ENCODE peak calls at places on chromosomes 12 and 14, in ten cellular contexts. One of them, this sample, is unnamed.

GRCh38 chr14:64422006-64422405 is 33.9 kb downstream of the MTHFD1 start:
- DNase-seq in breast epithelium: no peak
- DNase-seq in H1: no peak
- DNase-seq in stomach: no peak
- DNase-seq in HepG2: no peak
- DNase-seq in SK-N-SH: no peak
- DNase-seq in GM23338: no peak
- DNase-seq in transverse colon: no peak
- DNase-seq in HCT116: no peak
- DNase-seq in Panc1: no peak
- DNase-seq in this sample: no peak

GRCh38 chr12:108646597-108647190 is 13.0 kb upstream of the SELPLG start:
- DNase-seq in stomach: no peak
- DNase-seq in GM23338: no peak
- DNase-seq in HepG2: no peak
- DNase-seq in breast epithelium: no peak
- DNase-seq in SK-N-SH: no peak
- DNase-seq in H1: no peak
- DNase-seq in HCT116: no peak
- DNase-seq in transverse colon: no peak
- DNase-seq in Panc1: no peak
- DNase-seq in this sample: no peak

GRCh38 chr12:20510811-20511210 is 142.5 kb downstream of the PDE3A start:
- DNase-seq in breast epithelium: no peak
- DNase-seq in Panc1: no peak
- DNase-seq in transverse colon: no peak
- DNase-seq in stomach: no peak
- DNase-seq in HepG2: no peak
- DNase-seq in GM23338: no peak
- DNase-seq in H1: no peak
- DNase-seq in HCT116: no peak
- DNase-seq in SK-N-SH: no peak
- DNase-seq in this sample: no peak

GRCh38 chr12:43758247-43758727 is 303 bp downstream of the PUS7L start:
- DNase-seq in Panc1: no peak
- DNase-seq in GM23338: peak; percentile 36
- DNase-seq in HCT116: no peak
- DNase-seq in breast epithelium: peak; percentile 22
- DNase-seq in stomach: peak; percentile 26
- DNase-seq in HepG2: peak; percentile 37
- DNase-seq in transverse colon: peak; percentile 39
- DNase-seq in SK-N-SH: peak; percentile 47
- DNase-seq in H1: peak; percentile 56
- DNase-seq in this sample: no peak

GRCh38 chr12:75641031-75641780 is 129.8 kb upstream of the KRR1 start:
- DNase-seq in HepG2: no peak
- DNase-seq in Panc1: no peak
- DNase-seq in stomach: no peak
- DNase-seq in transverse colon: peak; percentile 8
- DNase-seq in SK-N-SH: no peak
- DNase-seq in breast epithelium: no peak
- DNase-seq in GM23338: no peak
- DNase-seq in HCT116: peak; percentile 93
- DNase-seq in H1: no peak
- DNase-seq in this sample: no peak

GRCh38 chr14:65637780-65638179 is 225.2 kb downstream of the FUT8 start:
- DNase-seq in H1: no peak
- DNase-seq in transverse colon: no peak
- DNase-seq in HepG2: no peak
- DNase-seq in stomach: no peak
- DNase-seq in breast epithelium: no peak
- DNase-seq in SK-N-SH: no peak
- DNase-seq in GM23338: no peak
- DNase-seq in HCT116: no peak
- DNase-seq in Panc1: no peak
- DNase-seq in this sample: no peak

GRCh38 chr14:21003788-21004346 is 4.8 kb downstream of the SLC39A2 start:
- DNase-seq in breast epithelium: no peak
- DNase-seq in HepG2: no peak
- DNase-seq in SK-N-SH: no peak
- DNase-seq in H1: no peak
- DNase-seq in transverse colon: no peak
- DNase-seq in HCT116: no peak
- DNase-seq in GM23338: no peak
- DNase-seq in Panc1: no peak
- DNase-seq in stomach: no peak
- DNase-seq in this sample: no peak

GRCh38 chr12:1277905-1278304 is 286.9 kb downstream of the ERC1 start:
- DNase-seq in transverse colon: no peak
- DNase-seq in HepG2: peak; percentile 64
- DNase-seq in Panc1: no peak
- DNase-seq in GM23338: no peak
- DNase-seq in H1: no peak
- DNase-seq in stomach: no peak
- DNase-seq in HCT116: no peak
- DNase-seq in SK-N-SH: no peak
- DNase-seq in breast epithelium: no peak
- DNase-seq in this sample: no peak

GRCh38 chr12:114238808-114239207 is 167.1 kb downstream of the TBX5 start:
- DNase-seq in H1: no peak
- DNase-seq in transverse colon: no peak
- DNase-seq in stomach: no peak
- DNase-seq in Panc1: no peak
- DNase-seq in HCT116: no peak
- DNase-seq in GM23338: no peak
- DNase-seq in SK-N-SH: no peak
- DNase-seq in breast epithelium: no peak
- DNase-seq in HepG2: no peak
- DNase-seq in this sample: no peak

GRCh38 chr12:58703911-58704310 is 216.4 kb downstream of the LRIG3 start:
- DNase-seq in HCT116: no peak
- DNase-seq in stomach: no peak
- DNase-seq in GM23338: no peak
- DNase-seq in transverse colon: no peak
- DNase-seq in SK-N-SH: no peak
- DNase-seq in Panc1: no peak
- DNase-seq in breast epithelium: no peak
- DNase-seq in HepG2: no peak
- DNase-seq in H1: no peak
- DNase-seq in this sample: no peak

GRCh38 chr12:34402228-34402898 is 380.1 kb downstream of the ALG10 start:
- DNase-seq in HepG2: no peak
- DNase-seq in SK-N-SH: no peak
- DNase-seq in HCT116: no peak
- DNase-seq in transverse colon: peak; percentile 1
- DNase-seq in GM23338: no peak
- DNase-seq in stomach: peak; percentile 17
- DNase-seq in H1: peak; percentile 13
- DNase-seq in Panc1: no peak
- DNase-seq in breast epithelium: peak; percentile 8
- DNase-seq in this sample: peak; percentile 29

GRCh38 chr14:104473649-104474574 is 105.7 kb upstream of the C14orf180 start:
- DNase-seq in Panc1: no peak
- DNase-seq in stomach: no peak
- DNase-seq in H1: no peak
- DNase-seq in breast epithelium: no peak
- DNase-seq in SK-N-SH: no peak
- DNase-seq in transverse colon: no peak
- DNase-seq in HepG2: no peak
- DNase-seq in GM23338: peak; percentile 28
- DNase-seq in HCT116: no peak
- DNase-seq in this sample: no peak

DNA sequence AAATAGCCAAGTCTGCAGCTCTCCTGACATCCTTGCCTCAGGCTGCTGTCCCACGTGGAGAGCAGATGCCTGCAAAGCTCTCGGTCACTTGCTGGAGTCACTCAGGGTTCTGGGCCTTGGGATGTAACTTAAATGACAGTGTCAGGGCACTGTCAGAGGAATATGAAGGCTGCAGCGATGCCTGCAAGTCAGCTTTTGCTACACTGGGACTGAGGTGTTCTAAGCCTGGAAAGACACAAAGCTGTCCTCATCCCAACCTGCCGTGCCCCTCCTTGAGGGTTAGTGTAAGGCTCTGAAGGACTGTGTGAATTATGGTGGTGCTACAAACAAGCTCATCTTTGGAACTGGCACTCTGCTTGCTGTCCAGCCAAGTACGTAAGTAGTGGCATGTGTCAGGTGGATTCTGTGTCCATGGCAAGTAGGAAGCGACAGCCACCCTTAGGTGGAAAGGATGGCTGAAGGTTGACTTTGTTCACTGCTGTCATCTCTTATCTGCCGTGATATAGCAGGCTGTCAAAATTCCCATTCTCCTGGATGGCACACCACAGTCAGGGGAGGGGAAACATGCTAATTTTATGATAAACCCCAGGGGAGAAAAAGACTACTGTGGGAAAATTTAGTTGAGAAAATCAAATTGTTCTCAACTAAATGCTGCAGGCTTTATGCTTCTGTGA is 79.9 kb downstream of the DAD1 start:
- DNase-seq in HCT116: no peak
- DNase-seq in HepG2: no peak
- DNase-seq in breast epithelium: no peak
- DNase-seq in GM23338: no peak
- DNase-seq in H1: no peak
- DNase-seq in SK-N-SH: peak; percentile 25
- DNase-seq in stomach: no peak
- DNase-seq in transverse colon: no peak
- DNase-seq in Panc1: no peak
- DNase-seq in this sample: no peak
- H3K4me1 ChIP-seq in HCT116: no peaks in the 10 kb centered on the region
- H3K4me1 ChIP-seq in HepG2: no peaks in the 10 kb centered on the region
- H3K4me1 ChIP-seq in breast epithelium: peaks cover 14% of the 10 kb centered on the region
- H3K4me1 ChIP-seq in GM23338: peaks cover 26% of the 10 kb centered on the region
- H3K4me1 ChIP-seq in H1: no peaks in the 10 kb centered on the region
- H3K4me1 ChIP-seq in SK-N-SH: peaks cover 4% of the 10 kb centered on the region
- H3K4me1 ChIP-seq in stomach: peaks cover 24% of the 10 kb centered on the region
- H3K4me1 ChIP-seq in transverse colon: peaks cover 36% of the 10 kb centered on the region
- H3K4me1 ChIP-seq in Panc1: no peaks in the 10 kb centered on the region
- H3K4me1 ChIP-seq in this sample: peaks cover 32% of the 10 kb centered on the region

GRCh38 chr12:70709022-70709421 is 71.8 kb upstream of the PTPRB start:
- DNase-seq in HCT116: no peak
- DNase-seq in breast epithelium: no peak
- DNase-seq in H1: no peak
- DNase-seq in SK-N-SH: no peak
- DNase-seq in transverse colon: no peak
- DNase-seq in stomach: no peak
- DNase-seq in Panc1: no peak
- DNase-seq in GM23338: no peak
- DNase-seq in HepG2: no peak
- DNase-seq in this sample: no peak

DNA sequence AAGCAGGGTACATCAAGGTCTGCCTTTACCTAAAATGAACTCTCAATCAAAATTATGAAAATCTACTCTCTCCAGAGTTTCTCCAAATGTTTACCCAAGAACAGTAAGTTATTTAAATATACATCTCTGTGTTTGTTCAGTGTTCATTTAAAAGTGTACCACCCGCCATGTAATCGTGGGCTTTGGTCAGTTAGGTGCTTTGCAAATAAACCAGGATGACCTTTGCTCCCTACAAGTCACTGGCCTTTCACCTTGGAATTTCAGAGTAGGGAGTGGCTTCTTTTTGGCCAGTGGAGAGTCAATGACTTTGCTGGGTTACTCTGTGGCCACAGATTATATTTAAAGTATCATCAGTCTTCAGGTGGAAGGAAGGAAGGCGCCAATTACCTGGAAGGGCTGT is 74.6 kb upstream of the PTPRB start:
- DNase-seq in GM23338: no peak
- DNase-seq in SK-N-SH: no peak
- DNase-seq in Panc1: no peak
- DNase-seq in transverse colon: no peak
- DNase-seq in HCT116: no peak
- DNase-seq in HepG2: peak; percentile 25
- DNase-seq in stomach: no peak
- DNase-seq in breast epithelium: no peak
- DNase-seq in H1: no peak
- DNase-seq in this sample: no peak
- H3K27ac ChIP-seq in GM23338: no peak overlapping the region
- H3K27ac ChIP-seq in SK-N-SH: no peak overlapping the region
- H3K27ac ChIP-seq in Panc1: no peak overlapping the region
- H3K27ac ChIP-seq in transverse colon: no peak overlapping the region
- H3K27ac ChIP-seq in HCT116: no peak overlapping the region
- H3K27ac ChIP-seq in HepG2: no peak overlapping the region
- H3K27ac ChIP-seq in stomach: no peak overlapping the region
- H3K27ac ChIP-seq in breast epithelium: no peak overlapping the region
- H3K27ac ChIP-seq in H1: no peak overlapping the region
- H3K27ac ChIP-seq in this sample: no peak overlapping the region

DNA sequence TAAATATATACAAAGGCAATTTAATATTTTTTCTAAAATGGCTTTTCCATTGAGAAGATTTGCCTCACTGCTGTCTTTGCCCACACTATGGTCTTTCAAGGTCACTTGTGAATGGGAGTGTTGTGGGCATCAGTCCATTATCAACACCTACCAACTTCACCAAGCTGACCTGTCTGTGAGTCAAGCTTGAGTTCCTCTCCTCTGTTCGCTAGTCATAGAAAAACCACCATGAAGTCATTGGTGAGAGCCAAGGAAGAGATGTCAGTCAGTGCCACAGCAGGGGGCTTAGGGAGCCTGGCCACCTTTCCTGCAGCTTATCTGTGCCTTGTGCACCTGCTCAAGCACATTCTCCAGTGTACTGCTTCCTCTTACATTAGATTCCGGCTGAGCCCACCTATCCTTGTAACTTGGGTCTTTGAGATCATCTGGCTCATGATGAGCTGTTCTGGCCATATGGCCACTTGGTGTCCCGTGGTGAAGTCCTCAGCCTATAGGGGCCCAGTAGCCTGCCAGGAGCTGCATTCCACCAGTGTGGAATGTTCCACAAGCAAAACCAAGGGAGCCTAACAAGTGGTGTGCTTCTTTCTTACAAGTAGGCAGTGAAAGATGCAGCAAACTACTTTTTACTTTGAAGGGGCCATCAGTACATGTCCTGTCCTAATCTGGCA is 80.8 kb upstream of the C12orf71 start:
- DNase-seq in HCT116: no peak
- DNase-seq in breast epithelium: no peak
- DNase-seq in Panc1: peak; percentile 95
- DNase-seq in H1: no peak
- DNase-seq in HepG2: no peak
- DNase-seq in GM23338: peak; percentile 34
- DNase-seq in SK-N-SH: no peak
- DNase-seq in transverse colon: no peak
- DNase-seq in stomach: no peak
- DNase-seq in this sample: no peak
- TF ChIP-seq POLR2AphosphoS5 in HCT116: no peak
- TF ChIP-seq POLR2AphosphoS5 in breast epithelium: no peak
- TF ChIP-seq POLR2AphosphoS5 in Panc1: no peak
- TF ChIP-seq POLR2AphosphoS5 in H1: no peak
- TF ChIP-seq POLR2AphosphoS5 in HepG2: no peak
- TF ChIP-seq POLR2AphosphoS5 in GM23338: no peak
- TF ChIP-seq POLR2AphosphoS5 in SK-N-SH: no peak
- TF ChIP-seq POLR2AphosphoS5 in transverse colon: no peak
- TF ChIP-seq POLR2AphosphoS5 in stomach: no peak
- TF ChIP-seq POLR2AphosphoS5 in this sample: no peak

DNA sequence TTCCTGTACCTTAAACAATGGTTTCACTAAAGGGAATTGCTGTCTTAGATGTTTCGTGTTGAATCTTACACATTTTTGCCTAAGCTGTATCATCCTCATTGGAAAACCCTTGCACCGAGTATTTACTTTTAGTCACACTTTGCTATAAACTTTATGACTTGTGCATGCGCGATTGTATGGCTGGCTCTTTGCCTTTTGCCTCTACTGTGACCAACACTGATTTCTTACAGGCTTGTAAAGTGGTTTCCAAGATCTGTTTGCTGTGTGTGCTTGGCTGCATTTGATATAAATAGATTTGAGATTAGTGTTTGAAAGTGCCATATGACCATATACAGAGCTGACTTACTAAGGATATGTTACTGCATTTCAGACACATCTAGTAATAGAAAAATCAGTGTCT is 40.5 kb downstream of the RASSF3 start:
- DNase-seq in breast epithelium: no peak
- DNase-seq in HCT116: no peak
- DNase-seq in H1: no peak
- DNase-seq in SK-N-SH: no peak
- DNase-seq in Panc1: peak; percentile 75
- DNase-seq in transverse colon: peak; percentile 71
- DNase-seq in stomach: peak; percentile 59
- DNase-seq in HepG2: no peak
- DNase-seq in GM23338: no peak
- DNase-seq in this sample: no peak
- H3K4me1 ChIP-seq in breast epithelium: no peaks in the 10 kb centered on the region
- H3K4me1 ChIP-seq in HCT116: peaks cover 40% of the 10 kb centered on the region
- H3K4me1 ChIP-seq in H1: peaks cover 5% of the 10 kb centered on the region
- H3K4me1 ChIP-seq in SK-N-SH: peaks cover 10% of the 10 kb centered on the region
- H3K4me1 ChIP-seq in Panc1: peaks cover 54% of the 10 kb centered on the region
- H3K4me1 ChIP-seq in transverse colon: peaks cover 66% of the 10 kb centered on the region
- H3K4me1 ChIP-seq in stomach: peaks cover 42% of the 10 kb centered on the region
- H3K4me1 ChIP-seq in HepG2: peaks cover 41% of the 10 kb centered on the region
- H3K4me1 ChIP-seq in GM23338: peaks cover 28% of the 10 kb centered on the region
- H3K4me1 ChIP-seq in this sample: no peaks in the 10 kb centered on the region